ENCODE peak calls at places on chromosomes 4 and X, in five cellular contexts. U is ovary, E is gastrocnemius medialis, T is IMR-90, O is body of pancreas. J is an unnamed sample.

GRCh38 chr4:110163327-110164070 is 34.9 kb downstream of the ELOVL6 start:
- DNase-seq in T (peak; percentile 88), U (no peak), O (no peak), E (no peak), J (no peak)

GRCh38 chr4:173040200-173040599 is 128.4 kb upstream of the GALNT7 start:
- DNase-seq in U (no peak), E (no peak), T (peak; percentile 4), O (peak; percentile 69), J (no peak)

GRCh38 chr4:140567722-140568121 is 1.0 kb downstream of the UCP1 start:
- DNase-seq in U (no peak), E (no peak), T (no peak), O (peak; percentile 12), J (no peak)

GRCh38 chr4:22500831-22501714 is 14.8 kb downstream of the ADGRA3 start:
- DNase-seq in O (peak; percentile 22), E (no peak), U (no peak), T (peak; percentile 87), J (no peak)

GRCh38 chrX:29397506-29397905 is 810.3 kb downstream of the IL1RAPL1 start:
- DNase-seq in T (peak; percentile 58), E (no peak), O (no peak), U (no peak), J (no peak)

GRCh38 chr4:94152466-94152865 is 55.2 kb upstream of the SMARCAD1 start:
- DNase-seq in E (no peak), O (no peak), T (no peak), U (no peak), J (no peak)

GRCh38 chr4:108223313-108223712 is 54.6 kb upstream of the LEF1 start:
- DNase-seq in U (no peak), E (no peak), O (no peak), T (no peak), J (no peak)

GRCh38 chr4:111398906-111399330 is 746.3 kb upstream of the FAM241A start:
- DNase-seq in U (no peak), T (peak; percentile 17), E (no peak), O (no peak), J (no peak)

GRCh38 chr4:102500371-102501175 is 586 bp upstream of the NFKB1 start:
- DNase-seq in T (peak; percentile 61), O (peak; percentile 67), U (peak; percentile 73), E (peak; percentile 62), J (peak; percentile 80)

GRCh38 chrX:77014655-77015377 is 432.4 kb upstream of the FGF16 start:
- DNase-seq in U (no peak), E (no peak), O (no peak), T (no peak), J (no peak)

GRCh38 chrX:101803451-101803850 is 128.4 kb downstream of the ZMAT1 start:
- DNase-seq in O (no peak), U (no peak), T (peak; percentile 19), E (no peak), J (no peak)

GRCh38 chr4:59597536-59598232 is 1602.4 kb upstream of the ADGRL3 start:
- DNase-seq in E (no peak), O (no peak), T (no peak), U (no peak), J (no peak)

GRCh38 chr4:168723020-168723419 is 226.2 kb downstream of the PALLD start:
- DNase-seq in T (peak; percentile 75), U (no peak), E (no peak), O (no peak), J (no peak)

GRCh38 chr4:64158648-64159326 is 250.5 kb downstream of the TECRL start:
- DNase-seq in T (peak; percentile 22), U (peak; percentile 38), O (peak; percentile 61), E (no peak), J (no peak)

GRCh38 chrX:37993857-37994619 is 12.3 kb upstream of the SYTL5 start:
- DNase-seq in T (no peak), U (no peak), E (no peak), O (peak; percentile 72), J (no peak)

GRCh38 chr4:52748432-52748831 is 2.8 kb downstream of the ERVMER34-1 start:
- DNase-seq in E (no peak), T (no peak), U (no peak), O (no peak), J (no peak)

GRCh38 chrX:87578978-87579377 is 61.4 kb downstream of the KLHL4 start:
- DNase-seq in E (no peak), O (no peak), U (no peak), T (no peak), J (no peak)

GRCh38 chrX:115147220-115147619 is 42.0 kb upstream of the RBMXL3 start:
- DNase-seq in O (no peak), U (no peak), E (no peak), T (peak; percentile 40), J (no peak)

GRCh38 chr4:98290511-98290910 is 29.3 kb downstream of the RAP1GDS1 start:
- DNase-seq in T (peak; percentile 77), O (no peak), E (no peak), U (no peak), J (no peak)

GRCh38 chr4:92988301-92988700 is 684.5 kb downstream of the GRID2 start:
- DNase-seq in E (no peak), U (no peak), O (no peak), T (no peak), J (no peak)

GRCh38 chr4:125322363-125322730 is 7.6 kb downstream of the FAT4 start:
- DNase-seq in T (peak; percentile 35), U (no peak), E (no peak), O (no peak), J (no peak)

GRCh38 chr4:35934370-35934981 is 309.8 kb downstream of the ARAP2 start:
- DNase-seq in T (peak; percentile 1), U (no peak), O (no peak), E (no peak), J (no peak)

DNA sequence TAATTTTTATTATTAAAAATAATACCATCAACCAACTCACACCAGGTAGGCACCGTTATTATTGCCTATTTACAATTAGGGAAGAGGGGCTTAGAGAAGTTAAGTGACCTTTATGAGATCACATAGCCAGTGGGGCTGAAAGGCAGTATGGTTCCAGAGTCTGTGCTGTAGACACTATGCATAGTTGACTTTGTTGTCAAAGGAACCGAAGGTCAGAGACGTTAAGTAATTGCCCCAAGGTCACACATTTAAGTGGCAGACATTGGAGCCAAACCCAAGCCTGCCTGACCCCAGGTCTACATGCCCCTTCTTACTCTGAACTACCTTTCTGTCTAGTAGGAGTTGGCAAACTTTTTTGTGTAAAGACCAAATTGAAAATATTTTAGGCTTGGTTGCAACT is 36.4 kb downstream of the RHOH start:
- DNase-seq in U (no peak), E (no peak), T (no peak), O (no peak), J (no peak)
- TF ChIP-seq POLR2A in U (no peak), E (no peak), T (no peak), O (no peak), J (no peak)

DNA sequence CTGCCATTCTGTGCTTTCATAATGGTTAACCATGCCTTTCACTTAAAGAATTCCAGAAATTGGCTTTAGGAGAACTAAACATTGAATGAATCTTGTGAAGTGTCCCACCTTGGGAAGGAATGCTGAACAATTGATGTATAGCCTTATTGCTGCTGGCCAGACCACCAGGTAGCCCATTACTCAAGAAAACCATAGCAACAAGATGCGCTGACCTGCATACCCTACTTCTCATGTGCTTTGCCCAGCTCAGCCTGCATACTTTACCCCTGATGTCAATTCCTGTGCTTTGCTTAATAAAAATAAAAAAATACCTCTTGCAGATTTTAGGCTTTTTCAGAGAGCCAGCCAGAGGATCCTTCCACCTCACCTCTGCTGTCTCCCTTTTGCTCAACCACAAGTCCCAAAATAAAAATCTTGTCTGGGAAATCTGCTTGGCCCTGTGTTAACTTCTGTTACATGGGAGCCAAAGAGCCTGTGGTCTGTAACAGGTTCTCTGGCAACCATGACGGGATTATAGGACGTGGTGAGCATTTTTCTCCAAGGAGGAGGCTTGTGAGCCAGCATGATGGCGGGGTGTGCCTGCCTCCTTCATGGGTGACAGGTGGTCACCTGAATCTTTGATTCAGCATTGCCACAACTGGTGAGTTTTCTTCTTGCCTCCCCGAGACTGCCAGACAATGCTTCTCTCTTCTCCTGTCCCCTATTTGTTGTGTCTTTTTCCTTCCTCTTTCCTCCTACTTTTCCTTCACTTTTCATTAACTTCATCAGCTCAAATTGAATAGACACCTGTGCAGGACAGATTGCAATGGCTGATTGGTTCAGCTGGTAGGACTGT is 106.8 kb downstream of the ARSJ start:
- DNase-seq in E (no peak), T (peak; percentile 22), U (no peak), O (no peak), J (no peak)
- H3K27ac ChIP-seq in E (no peak overlapping the region), T (no peak overlapping the region), U (no peak overlapping the region), O (no peak overlapping the region), J (no peak overlapping the region)

GRCh38 chr4:184420402-184420801 is 53.9 kb downstream of the IRF2 start:
- DNase-seq in E (no peak), U (no peak), T (no peak), O (no peak), J (no peak)

GRCh38 chr4:184415071-184415470 is 59.3 kb downstream of the IRF2 start:
- DNase-seq in U (no peak), O (no peak), E (no peak), T (no peak), J (no peak)

GRCh38 chr4:184419976-184420375 is 54.4 kb downstream of the IRF2 start:
- DNase-seq in E (no peak), O (no peak), T (no peak), U (no peak), J (no peak)

GRCh38 chr4:184416913-184417734 is 57.2 kb downstream of the IRF2 start:
- DNase-seq in O (no peak), E (no peak), U (no peak), T (peak; percentile 14), J (no peak)

DNA sequence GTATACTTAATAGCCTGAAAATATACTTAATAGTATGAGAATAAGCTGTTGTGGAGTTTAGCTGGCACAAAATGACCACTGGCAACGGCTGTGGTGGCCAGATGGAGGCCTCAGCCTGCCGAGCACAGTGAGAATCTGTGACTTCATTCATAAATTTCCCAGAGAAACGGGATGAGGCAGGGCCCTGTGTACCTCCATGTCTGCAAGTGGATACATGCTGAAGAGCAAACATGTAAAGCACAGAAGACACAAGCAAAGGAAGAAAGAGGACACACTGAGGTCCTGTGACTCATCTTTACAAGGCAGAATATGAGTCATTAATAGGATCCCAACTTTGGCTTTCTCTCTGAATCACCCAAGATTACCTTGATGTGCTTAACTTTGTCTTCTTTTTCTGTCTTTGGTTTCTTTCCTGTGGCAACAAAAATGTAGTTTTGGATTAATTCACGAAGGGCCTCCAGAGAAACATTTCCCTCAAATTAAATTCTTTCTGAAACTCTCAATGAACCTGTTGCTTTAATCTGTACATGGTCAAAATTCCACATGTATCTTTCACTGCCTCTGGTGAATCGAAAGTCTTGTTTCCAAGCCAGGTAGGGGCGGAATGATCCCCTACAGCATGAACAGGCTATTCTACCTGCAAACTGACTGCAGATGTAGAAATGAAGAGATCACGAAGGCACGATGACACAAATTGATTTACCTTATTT is 56.4 kb downstream of the IRF2 start:
- DNase-seq in E (no peak), O (no peak), T (peak; percentile 94), U (no peak), J (no peak)
- TF ChIP-seq POLR2A in E (no peak), O (no peak), T (no peak), U (no peak), J (no peak)

GRCh38 chrX:78124304-78124703 is 15.1 kb downstream of the TAF9B start:
- DNase-seq in T (no peak), O (no peak), U (no peak), E (no peak), J (no peak)
- H3K27ac ChIP-seq in T (no peak overlapping the region), O (no peak overlapping the region), U (no peak overlapping the region), E (no peak overlapping the region), J (no peak overlapping the region)

DNA sequence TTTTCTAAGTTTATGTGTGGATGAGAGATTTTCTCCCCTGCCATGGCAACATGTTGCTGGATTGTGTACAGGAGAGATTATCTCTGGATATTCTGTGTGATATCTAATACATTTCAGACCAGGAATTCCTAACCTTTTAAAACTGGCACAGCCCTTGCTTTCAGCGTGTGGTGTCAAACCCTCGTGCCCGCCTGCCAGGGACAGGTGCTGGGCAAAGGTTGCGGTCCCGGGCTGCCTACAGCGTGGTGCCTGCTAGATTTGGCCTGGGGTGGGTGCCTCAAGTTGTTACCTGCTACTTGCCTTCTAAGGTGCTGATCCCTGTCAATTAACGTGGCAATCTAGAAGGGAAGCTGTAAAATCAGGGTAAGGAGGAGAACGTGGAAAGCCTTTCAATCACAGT is 100.6 kb downstream of the TMEM131L start:
- DNase-seq in O (peak; percentile 70), U (no peak), T (no peak), E (peak; percentile 89), J (no peak)
- TF ChIP-seq POLR2A in O (no peak), U (no peak), T (no peak), E (no peak), J (no peak)